ENCODE peak calls at places on chromosomes 4 and X, in seven cellular contexts. E is thyroid gland, B is A549, P is esophagus squamous epithelium, A is adrenal gland, J is breast epithelium, I is erythroblast. G is an unnamed sample.

GRCh38 chr4:153513596-153513995 is 47.4 kb downstream of the TMEM131L start:
- DNase-seq in E (no peak), B (no peak), P (no peak), A (no peak), J (no peak), I (no peak), G (no peak)

GRCh38 chrX:131633285-131633917 is 89.5 kb downstream of the OR13H1 start:
- DNase-seq in E (peak), B (peak), P (no peak), A (peak), J (no peak), I (peak), G (peak)

GRCh38 chr4:153151535-153152452 is 52.4 kb upstream of the TRIM2 start:
- DNase-seq in E (peak), B (no peak), P (no peak), A (peak), J (no peak), I (no peak), G (peak)

GRCh38 chr4:84821064-84821463 is 145.4 kb downstream of the WDFY3 start:
- DNase-seq in E (no peak), B (no peak), P (no peak), A (no peak), J (no peak), I (no peak), G (no peak)

GRCh38 chrX:1244164-1245076 is 24.2 kb upstream of the CSF2RA start:
- DNase-seq in E (peak), B (peak), P (no peak), A (no peak), J (no peak), I (no peak), G (no peak)

GRCh38 chr4:119706804-119707203 is 78.2 kb upstream of the PDE5A start:
- DNase-seq in E (no peak), B (no peak), P (no peak), A (no peak), J (no peak), I (no peak), G (no peak)

GRCh38 chr4:61079976-61080375 is 120.2 kb upstream of the ADGRL3 start:
- DNase-seq in E (no peak), B (no peak), P (no peak), A (no peak), J (no peak), I (no peak), G (no peak)

GRCh38 chr4:10205223-10205622 is 88.6 kb upstream of the WDR1 start:
- DNase-seq in E (no peak), B (no peak), P (no peak), A (no peak), J (no peak), I (no peak), G (no peak)

GRCh38 chr4:40212674-40213504 is 16.1 kb downstream of the RHOH start:
- DNase-seq in E (no peak), B (no peak), P (no peak), A (no peak), J (no peak), I (peak), G (no peak)

GRCh38 chr4:41881931-41882621 is 53.2 kb upstream of the TMEM33 start:
- DNase-seq in E (no peak), B (no peak), P (no peak), A (peak), J (peak), I (no peak), G (no peak)

GRCh38 chrX:100447563-100448397 is 37.7 kb upstream of the PCDH19 start:
- DNase-seq in E (peak), B (peak), P (no peak), A (peak), J (no peak), I (peak), G (no peak)

GRCh38 chr4:102593147-102593546 is 92.0 kb downstream of the NFKB1 start:
- DNase-seq in E (no peak), B (no peak), P (no peak), A (no peak), J (no peak), I (no peak), G (no peak)

GRCh38 chr4:21656832-21657231 is 291.7 kb downstream of the KCNIP4 start:
- DNase-seq in E (no peak), B (no peak), P (no peak), A (no peak), J (no peak), I (no peak), G (no peak)

GRCh38 chr4:103306870-103307345 is 108.8 kb upstream of the CENPE start:
- DNase-seq in E (peak), B (no peak), P (no peak), A (no peak), J (no peak), I (no peak), G (peak)

GRCh38 chr4:3021127-3021526 is 53.2 kb downstream of the HTT-AS start:
- DNase-seq in E (no peak), B (no peak), P (no peak), A (no peak), J (no peak), I (no peak), G (no peak)

GRCh38 chr4:158376441-158376840 is 145.2 kb upstream of the RXFP1 start:
- DNase-seq in E (no peak), B (no peak), P (no peak), A (no peak), J (no peak), I (no peak), G (no peak)

GRCh38 chrX:78595901-78596502 is 63.1 kb downstream of the RTL3 start:
- DNase-seq in E (no peak), B (no peak), P (no peak), A (no peak), J (no peak), I (no peak), G (no peak)

GRCh38 chr4:112119358-112119783 is 25.9 kb upstream of the FAM241A start:
- DNase-seq in E (no peak), B (no peak), P (no peak), A (no peak), J (no peak), I (no peak), G (no peak)

GRCh38 chr4:186876961-186877626 is 153.4 kb upstream of the FAT1 start:
- DNase-seq in E (no peak), B (no peak), P (no peak), A (no peak), J (no peak), I (no peak), G (no peak)

GRCh38 chrX:65697915-65698796 is 30.7 kb downstream of the MSN start:
- DNase-seq in E (peak), B (no peak), P (peak), A (peak), J (no peak), I (peak), G (peak)

GRCh38 chrX:65697173-65697572 is 29.7 kb downstream of the MSN start:
- DNase-seq in E (no peak), B (no peak), P (no peak), A (no peak), J (no peak), I (no peak), G (no peak)

GRCh38 chrX:65695849-65696248 is 28.4 kb downstream of the MSN start:
- DNase-seq in E (no peak), B (no peak), P (no peak), A (no peak), J (no peak), I (peak), G (no peak)

DNA sequence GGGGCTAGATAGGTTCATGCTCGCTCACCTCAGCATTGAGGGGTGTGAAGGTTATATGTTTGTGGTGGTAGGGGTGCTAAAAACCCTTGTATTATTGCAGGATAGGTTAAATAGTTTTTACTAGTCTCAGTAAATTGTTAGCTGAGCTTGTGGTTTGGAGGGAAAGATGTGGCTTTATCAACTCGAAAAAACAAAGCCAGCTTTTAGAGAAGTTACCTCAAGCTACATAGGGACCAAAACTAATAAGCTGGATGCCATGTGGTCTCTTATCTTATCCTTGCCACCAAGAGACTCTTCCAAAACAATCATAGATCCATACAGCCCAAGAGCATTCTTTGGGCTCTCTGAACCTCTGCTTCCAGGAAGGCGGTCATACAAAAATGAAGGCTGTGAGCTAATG is 29.2 kb downstream of the MSN start:
- DNase-seq in E (no peak), B (no peak), P (no peak), A (no peak), J (no peak), I (peak), G (no peak)
- TF ChIP-seq POLR2A in E (no peak), B (no peak), P (no peak), A (no peak), J (no peak), I (no peak), G (no peak)

GRCh38 chr4:122146652-122147051 is 5.5 kb upstream of the BLTP1 start:
- DNase-seq in E (no peak), B (no peak), P (no peak), A (no peak), J (no peak), I (no peak), G (no peak)

GRCh38 chr4:122156819-122157218 is 4.7 kb downstream of the BLTP1 start:
- DNase-seq in E (no peak), B (no peak), P (no peak), A (no peak), J (no peak), I (no peak), G (no peak)

GRCh38 chr4:122152699-122153328 is 683 bp downstream of the BLTP1 start:
- DNase-seq in E (peak), B (peak), P (no peak), A (peak), J (no peak), I (peak), G (peak)

GRCh38 chr4:122150896-122151295 is 1.2 kb upstream of the BLTP1 start:
- DNase-seq in E (no peak), B (no peak), P (no peak), A (no peak), J (no peak), I (no peak), G (no peak)

DNA sequence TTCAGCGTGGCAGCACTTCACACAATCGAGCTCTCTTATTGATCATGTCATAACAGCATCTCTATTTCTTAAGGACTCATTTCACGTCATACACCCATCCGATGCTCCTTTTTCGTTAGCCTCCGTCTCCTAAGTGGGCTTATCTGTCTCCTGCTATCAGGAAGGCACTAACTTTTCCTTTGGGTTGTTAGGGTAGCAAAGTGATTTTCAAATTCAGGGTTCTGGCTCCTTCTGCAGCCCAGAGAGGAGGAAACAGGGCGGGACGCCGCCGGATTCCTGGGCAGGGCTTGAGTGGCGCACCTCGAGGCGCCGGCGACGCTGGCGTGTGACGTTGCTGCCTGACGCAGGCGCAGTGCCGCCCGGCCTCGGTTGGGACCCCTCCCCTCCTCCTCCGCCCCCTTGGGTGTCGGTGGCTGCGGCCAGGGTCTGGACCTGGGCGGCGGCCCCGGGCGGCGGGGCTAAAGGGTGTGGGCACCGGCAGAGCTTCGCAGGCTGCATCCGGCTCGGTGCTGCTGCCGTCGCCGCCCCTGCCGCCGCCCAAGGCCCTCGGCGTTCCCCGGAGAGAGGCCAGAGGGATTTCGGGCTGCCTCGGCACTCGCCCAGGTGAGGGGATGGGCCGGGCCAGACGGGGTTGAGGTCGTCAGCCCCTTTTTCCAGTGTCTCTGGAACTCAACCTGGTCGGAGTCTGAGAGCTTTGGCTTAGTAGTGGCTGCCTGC is at the start of gene BLTP1:
- DNase-seq in E (peak), B (peak), P (peak), A (peak), J (peak), I (peak), G (peak)
- TF ChIP-seq POLR2A in E (peak), B (peak), P (no peak), A (peak), J (no peak), I (peak), G (no peak)

GRCh38 chrX:54044126-54044876 is at the start of gene PHF8:
- DNase-seq in E (peak), B (peak), P (peak), A (peak), J (peak), I (peak), G (peak)
- TF ChIP-seq POLR2A in E (no peak), B (peak), P (no peak), A (peak), J (no peak), I (peak), G (no peak)

GRCh38 chr4:165378398-165378762 is 428 bp upstream of the CPE start:
- DNase-seq in E (no peak), B (no peak), P (no peak), A (no peak), J (no peak), I (no peak), G (no peak)

GRCh38 chr4:165381821-165382373 is 3.1 kb downstream of the CPE start:
- DNase-seq in E (no peak), B (no peak), P (no peak), A (no peak), J (no peak), I (no peak), G (no peak)

GRCh38 chr4:165379662-165380061 is 854 bp downstream of the CPE start:
- DNase-seq in E (peak), B (no peak), P (no peak), A (peak), J (no peak), I (no peak), G (no peak)

GRCh38 chr4:165375465-165375864 is 3.3 kb upstream of the CPE start:
- DNase-seq in E (no peak), B (no peak), P (no peak), A (no peak), J (no peak), I (no peak), G (no peak)

GRCh38 chr4:165378763-165379631 is at the start of gene CPE:
- DNase-seq in E (peak), B (peak), P (no peak), A (peak), J (peak), I (peak), G (peak)
- TF ChIP-seq POLR2A in E (peak), B (peak), P (no peak), A (peak), J (peak), I (no peak), G (no peak)

GRCh38 chr4:108055787-108056186 is 66.1 kb downstream of the HADH start:
- DNase-seq in E (no peak), B (no peak), P (no peak), A (no peak), J (no peak), I (no peak), G (no peak)
- TF ChIP-seq POLR2A in E (no peak), B (no peak), P (no peak), A (no peak), J (no peak), I (no peak), G (no peak)

GRCh38 chr4:76523593-76523992 is 88.6 kb downstream of the SHROOM3 start:
- DNase-seq in E (no peak), B (no peak), P (no peak), A (no peak), J (no peak), I (no peak), G (peak)

GRCh38 chr4:76531597-76531996 is 96.6 kb downstream of the SHROOM3 start:
- DNase-seq in E (no peak), B (no peak), P (no peak), A (no peak), J (no peak), I (no peak), G (no peak)

GRCh38 chr4:76527666-76528065 is 92.6 kb downstream of the SHROOM3 start:
- DNase-seq in E (no peak), B (no peak), P (no peak), A (no peak), J (no peak), I (no peak), G (no peak)

GRCh38 chr4:76525751-76526150 is 90.7 kb downstream of the SHROOM3 start:
- DNase-seq in E (no peak), B (no peak), P (no peak), A (no peak), J (no peak), I (no peak), G (no peak)

GRCh38 chr4:76526585-76526990 is 91.6 kb downstream of the SHROOM3 start:
- DNase-seq in E (peak), B (no peak), P (no peak), A (no peak), J (no peak), I (no peak), G (peak)
- TF ChIP-seq POLR2A in E (no peak), B (no peak), P (no peak), A (no peak), J (no peak), I (no peak), G (peak)

G was measured in stomach.